ENCODE peak calls at places on chromosomes 5 and 9, in ten cellular contexts. Z, S, D, X, O, T, L, I, K and U are unnamed samples.

GRCh38 chr9:20788526-20789421 is 104.7 kb downstream of the FOCAD start:
- DNase-seq in Z (no peak), S (no peak), D (no peak), X (no peak), O (no peak), T (no peak), L (no peak), I (no peak), K (no peak), U (no peak)

GRCh38 chr5:133489632-133490031 is 122.7 kb downstream of the FSTL4 start:
- DNase-seq in Z (no peak), S (no peak), D (no peak), X (no peak), O (no peak), T (peak), L (peak), I (no peak), K (no peak), U (no peak)

GRCh38 chr5:923473-923873 is 30.8 kb downstream of the TRIP13 start:
- DNase-seq in Z (peak), S (peak), D (peak), X (peak), O (peak), T (peak), L (peak), I (peak), K (peak), U (peak)

GRCh38 chr9:13756943-13757342 is 477.5 kb upstream of the MPDZ start:
- DNase-seq in Z (no peak), S (no peak), D (no peak), X (no peak), O (no peak), T (no peak), L (no peak), I (no peak), K (no peak), U (no peak)

GRCh38 chr5:172395483-172395882 is 58.8 kb downstream of the SH3PXD2B start:
- DNase-seq in Z (no peak), S (no peak), D (no peak), X (no peak), O (no peak), T (no peak), L (no peak), I (peak), K (no peak), U (no peak)

GRCh38 chr5:134540747-134541733 is 15.6 kb downstream of the JADE2 start:
- DNase-seq in Z (no peak), S (no peak), D (no peak), X (peak), O (no peak), T (no peak), L (no peak), I (no peak), K (no peak), U (no peak)

GRCh38 chr5:124278636-124279035 is 467.8 kb downstream of the ZNF608 start:
- DNase-seq in Z (no peak), S (no peak), D (no peak), X (no peak), O (no peak), T (no peak), L (no peak), I (no peak), K (no peak), U (no peak)

GRCh38 chr5:157431544-157432200 is 28.3 kb upstream of the NIPAL4 start:
- DNase-seq in Z (no peak), S (no peak), D (peak), X (no peak), O (peak), T (peak), L (peak), I (peak), K (no peak), U (no peak)

GRCh38 chr9:84325347-84325982 is 15.1 kb downstream of the SLC28A3 start:
- DNase-seq in Z (no peak), S (no peak), D (no peak), X (no peak), O (no peak), T (no peak), L (no peak), I (no peak), K (no peak), U (no peak)

GRCh38 chr5:91182763-91183162 is 200.4 kb downstream of the ARRDC3 start:
- DNase-seq in Z (no peak), S (no peak), D (peak), X (no peak), O (no peak), T (no peak), L (peak), I (no peak), K (no peak), U (no peak)

GRCh38 chr5:71893451-71893850 is 174.4 kb downstream of the CARTPT start:
- DNase-seq in Z (no peak), S (no peak), D (no peak), X (no peak), O (no peak), T (no peak), L (no peak), I (no peak), K (no peak), U (no peak)

GRCh38 chr5:53041071-53041692 is 52.0 kb downstream of the ITGA2 start:
- DNase-seq in Z (no peak), S (no peak), D (no peak), X (no peak), O (no peak), T (no peak), L (no peak), I (no peak), K (no peak), U (no peak)

GRCh38 chr5:16253856-16254255 is 74.3 kb upstream of the MARCHF11 start:
- DNase-seq in Z (no peak), S (no peak), D (no peak), X (no peak), O (no peak), T (no peak), L (no peak), I (no peak), K (no peak), U (no peak)

GRCh38 chr5:134004626-134005414 is at the start of gene VDAC1:
- DNase-seq in Z (peak), S (peak), D (peak), X (peak), O (peak), T (peak), L (peak), I (peak), K (peak), U (peak)

GRCh38 chr9:3916984-3917383 is 382.9 kb downstream of the GLIS3 start:
- DNase-seq in Z (no peak), S (no peak), D (no peak), X (no peak), O (peak), T (peak), L (no peak), I (no peak), K (no peak), U (no peak)

GRCh38 chr5:138466058-138466899 is 1.0 kb downstream of the EGR1 start:
- DNase-seq in Z (peak), S (no peak), D (peak), X (no peak), O (peak), T (peak), L (no peak), I (peak), K (no peak), U (no peak)

GRCh38 chr5:41252036-41252435 is 38.7 kb upstream of the C6 start:
- DNase-seq in Z (no peak), S (no peak), D (no peak), X (no peak), O (peak), T (no peak), L (no peak), I (no peak), K (no peak), U (no peak)

GRCh38 chr5:32058101-32058500 is 116.0 kb downstream of the GOLPH3 start:
- DNase-seq in Z (no peak), S (no peak), D (no peak), X (no peak), O (no peak), T (no peak), L (no peak), I (no peak), K (no peak), U (no peak)

GRCh38 chr5:6404129-6404528 is 25.8 kb upstream of the MED10 start:
- DNase-seq in Z (no peak), S (no peak), D (no peak), X (no peak), O (no peak), T (no peak), L (no peak), I (no peak), K (no peak), U (no peak)

GRCh38 chr5:122723606-122724352 is 51.1 kb upstream of the SNX2 start:
- DNase-seq in Z (no peak), S (no peak), D (peak), X (no peak), O (peak), T (no peak), L (no peak), I (no peak), K (no peak), U (no peak)

GRCh38 chr9:109813829-109814228 is 33.8 kb downstream of the PALM2AKAP2 start:
- DNase-seq in Z (no peak), S (no peak), D (no peak), X (no peak), O (no peak), T (no peak), L (no peak), I (no peak), K (no peak), U (no peak)

GRCh38 chr5:23064710-23065109 is 211.6 kb upstream of the CDH12 start:
- DNase-seq in Z (no peak), S (no peak), D (no peak), X (no peak), O (no peak), T (no peak), L (no peak), I (no peak), K (no peak), U (no peak)

GRCh38 chr9:17134843-17135577 is at the start of gene CNTLN:
- DNase-seq in Z (peak), S (peak), D (peak), X (no peak), O (peak), T (peak), L (peak), I (peak), K (peak), U (no peak)
- H3K27ac ChIP-seq in Z (peak), S (no peak), D (peak), X (no peak), O (peak), T (peak), L (peak), I (peak), K (peak), U (no peak)

GRCh38 chr9:116154976-116155699 is 1.5 kb downstream of the PAPPA start:
- DNase-seq in Z (peak), S (no peak), D (no peak), X (no peak), O (no peak), T (peak), L (peak), I (no peak), K (no peak), U (no peak)
- H3K27ac ChIP-seq in Z (peak), S (no peak), D (peak), X (no peak), O (peak), T (peak), L (peak), I (peak), K (peak), U (no peak)

DNA sequence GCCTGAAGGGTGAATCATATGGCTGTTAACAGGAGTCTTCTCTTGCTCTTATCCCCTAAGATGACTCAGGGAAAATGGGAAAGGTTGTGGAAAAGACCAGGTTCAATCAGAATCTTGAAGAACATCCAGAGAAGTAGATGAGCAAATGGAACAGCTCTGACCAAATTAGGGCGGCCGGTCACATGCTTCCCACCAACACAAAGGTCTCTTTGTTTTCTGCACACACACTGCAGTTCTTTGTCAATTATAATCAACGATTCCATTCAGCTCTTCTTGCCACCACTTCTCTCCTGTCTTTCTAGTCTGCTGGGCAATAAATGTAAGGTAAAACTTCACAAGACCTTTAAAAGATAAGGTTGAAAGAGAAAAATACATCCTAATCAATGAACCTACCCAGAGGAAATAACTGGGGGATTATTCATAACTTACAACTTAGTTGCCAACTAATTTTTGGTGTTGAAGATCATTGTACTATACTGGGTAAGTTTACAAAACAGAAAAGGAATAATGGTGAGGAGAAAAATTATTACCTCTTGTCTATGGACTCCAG is 442.0 kb upstream of the PIK3R1 start:
- DNase-seq in Z (no peak), S (no peak), D (no peak), X (no peak), O (no peak), T (no peak), L (no peak), I (no peak), K (no peak), U (no peak)
- H3K27ac ChIP-seq in Z (peak), S (no peak), D (peak), X (no peak), O (no peak), T (no peak), L (no peak), I (no peak), K (peak), U (no peak)

GRCh38 chr9:127282611-127283010 is 18.0 kb downstream of the GARNL3 start:
- DNase-seq in Z (no peak), S (no peak), D (no peak), X (no peak), O (no peak), T (no peak), L (no peak), I (no peak), K (no peak), U (no peak)

GRCh38 chr9:127281887-127282286 is 17.3 kb downstream of the GARNL3 start:
- DNase-seq in Z (no peak), S (no peak), D (no peak), X (no peak), O (no peak), T (no peak), L (no peak), I (no peak), K (no peak), U (no peak)

GRCh38 chr9:127290666-127291065 is 26.1 kb downstream of the GARNL3 start:
- DNase-seq in Z (no peak), S (no peak), D (no peak), X (no peak), O (no peak), T (no peak), L (no peak), I (no peak), K (no peak), U (no peak)

GRCh38 chr9:127283917-127284316 is 19.3 kb downstream of the GARNL3 start:
- DNase-seq in Z (no peak), S (no peak), D (peak), X (no peak), O (no peak), T (peak), L (no peak), I (peak), K (no peak), U (no peak)

DNA sequence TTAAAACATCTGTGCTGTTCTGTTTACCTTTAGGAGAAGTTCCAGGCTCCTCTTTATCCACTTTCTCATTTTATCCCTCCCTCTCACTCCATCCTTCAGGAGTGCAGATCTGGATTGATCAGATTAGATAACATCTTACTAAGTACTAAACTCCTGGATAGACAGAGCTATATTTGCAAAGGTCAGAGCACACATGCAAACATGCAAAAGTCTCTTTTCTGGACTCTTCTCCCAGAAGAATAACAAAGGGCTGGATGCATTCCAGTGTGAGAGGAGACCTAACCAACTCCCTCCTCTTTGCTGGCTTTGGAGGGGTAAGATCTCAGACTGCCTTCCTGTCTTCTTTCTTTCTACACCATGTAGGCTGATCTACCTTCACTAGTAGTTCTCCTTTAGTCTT is 21.4 kb downstream of the GARNL3 start:
- DNase-seq in Z (no peak), S (no peak), D (no peak), X (no peak), O (no peak), T (no peak), L (no peak), I (no peak), K (no peak), U (no peak)
- H3K27ac ChIP-seq in Z (no peak), S (no peak), D (no peak), X (no peak), O (no peak), T (no peak), L (no peak), I (no peak), K (no peak), U (no peak)

GRCh38 chr5:177085985-177086917 is at the start of gene FGFR4:
- DNase-seq in Z (no peak), S (no peak), D (peak), X (peak), O (no peak), T (peak), L (peak), I (peak), K (peak), U (peak)

GRCh38 chr5:177089146-177089545 is 2.4 kb downstream of the FGFR4 start:
- DNase-seq in Z (no peak), S (no peak), D (no peak), X (no peak), O (no peak), T (no peak), L (no peak), I (peak), K (no peak), U (no peak)

GRCh38 chr5:177089825-177090641 is 3.3 kb downstream of the FGFR4 start:
- DNase-seq in Z (no peak), S (no peak), D (no peak), X (no peak), O (no peak), T (no peak), L (no peak), I (no peak), K (no peak), U (no peak)

GRCh38 chr5:177087707-177088005 is 941 bp downstream of the FGFR4 start:
- DNase-seq in Z (no peak), S (no peak), D (no peak), X (no peak), O (no peak), T (no peak), L (no peak), I (no peak), K (no peak), U (no peak)

GRCh38 chr5:177086918-177087706 is 397 bp downstream of the FGFR4 start:
- DNase-seq in Z (no peak), S (peak), D (no peak), X (peak), O (no peak), T (peak), L (peak), I (peak), K (peak), U (peak)
- H3K27ac ChIP-seq in Z (no peak), S (no peak), D (no peak), X (no peak), O (no peak), T (peak), L (peak), I (no peak), K (no peak), U (no peak)

DNA sequence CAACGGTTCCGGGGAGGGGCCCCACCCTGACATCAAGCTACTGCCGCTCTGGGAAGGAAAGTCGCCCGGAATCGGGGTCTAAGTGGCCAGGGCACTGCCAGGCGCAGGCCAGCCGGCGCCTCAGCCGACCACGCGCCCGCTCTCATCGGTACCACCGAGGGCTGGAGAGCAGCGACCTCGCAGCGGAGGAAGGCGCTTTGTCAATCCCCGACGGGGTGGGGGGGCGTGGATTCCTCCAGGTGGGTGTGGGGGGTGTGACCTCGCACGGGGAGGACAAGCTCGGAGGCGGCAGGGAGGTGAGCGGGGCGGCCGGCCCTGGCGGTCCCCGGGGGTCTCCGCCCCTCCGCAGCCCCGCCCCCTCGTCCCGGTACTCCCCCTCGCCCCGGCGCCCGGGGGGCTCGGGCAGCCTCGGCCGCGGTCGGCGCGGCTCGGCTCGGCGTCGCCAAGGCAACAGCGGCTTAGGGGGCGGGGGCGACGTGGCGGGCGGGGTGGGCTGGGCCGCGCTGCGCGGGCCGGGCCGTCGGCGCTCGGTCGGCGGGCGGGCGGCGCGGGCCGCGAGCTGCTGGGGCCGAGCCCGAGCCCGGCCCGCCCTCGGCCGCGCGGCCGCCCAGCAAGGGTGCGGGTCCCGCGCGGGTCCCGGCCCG is 47.3 kb downstream of the DAB2IP start:
- DNase-seq in Z (no peak), S (no peak), D (no peak), X (no peak), O (no peak), T (no peak), L (no peak), I (no peak), K (no peak), U (no peak)
- H3K27ac ChIP-seq in Z (no peak), S (no peak), D (no peak), X (no peak), O (no peak), T (peak), L (no peak), I (no peak), K (peak), U (no peak)